ENCODE peak calls at places on chromosome 1, in five cellular contexts. E is HCT116, J is neural progenitor cell, P is cardiac muscle cell, M is skeletal muscle cell. F is an unnamed sample.

GRCh38 chr1:172343246-172344099 is 77.0 kb upstream of the C1orf105 start:
- DNase-seq in E (no peak), J (no peak), P (peak; percentile 84), M (peak; percentile 78), F (peak; percentile 83)

GRCh38 chr1:145690587-145691558 is 16.3 kb downstream of the PDZK1 start:
- DNase-seq in E (no peak), J (no peak), P (peak; percentile 60), M (peak; percentile 67), F (peak; percentile 76)

GRCh38 chr1:157595356-157595755 is 2.5 kb downstream of the FCRL4 start:
- DNase-seq in E (no peak), J (no peak), P (no peak), M (no peak), F (no peak)

GRCh38 chr1:12409676-12410075 is 179.8 kb downstream of the VPS13D start:
- DNase-seq in E (no peak), J (no peak), P (peak; percentile 56), M (no peak), F (no peak)

GRCh38 chr1:182340233-182341058 is 51.1 kb downstream of the GLUL start:
- DNase-seq in E (no peak), J (no peak), P (peak; percentile 43), M (no peak), F (no peak)

GRCh38 chr1:65179148-65179547 is 31.1 kb downstream of the AK4 start:
- DNase-seq in E (no peak), J (no peak), P (peak; percentile 46), M (no peak), F (no peak)

GRCh38 chr1:71490432-71490831 is 409.6 kb upstream of the ZRANB2 start:
- DNase-seq in E (no peak), J (no peak), P (peak; percentile 62), M (peak; percentile 35), F (no peak)

GRCh38 chr1:76379506-76379905 is 305.0 kb downstream of the ST6GALNAC3 start:
- DNase-seq in E (no peak), J (peak; percentile 3), P (no peak), M (peak; percentile 9), F (peak; percentile 72)

GRCh38 chr1:183416850-183417690 is 1.1 kb downstream of the NMNAT2 start:
- DNase-seq in E (no peak), J (peak; percentile 90), P (peak; percentile 78), M (peak; percentile 16), F (peak; percentile 27)

DNA sequence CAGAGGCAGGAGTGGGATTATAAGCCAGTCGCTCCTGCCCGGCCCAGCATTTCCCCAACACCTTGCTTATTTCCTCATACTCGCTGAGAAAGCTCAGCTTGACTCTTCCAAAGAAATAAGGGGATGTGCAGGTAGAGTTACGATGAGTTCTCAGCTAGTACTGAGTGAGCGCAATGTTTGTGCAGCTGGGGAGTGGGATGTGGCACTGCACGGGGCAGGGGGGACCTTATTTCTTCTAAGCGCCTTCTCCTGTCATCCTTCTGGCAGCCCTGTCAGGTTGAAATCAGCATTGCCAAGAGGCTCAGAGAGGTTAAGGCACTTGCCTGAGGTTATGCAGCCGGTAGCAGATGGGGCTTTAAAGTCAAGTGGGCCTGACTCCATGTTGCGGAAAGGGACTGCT is 705 bp downstream of the C1QB start:
- DNase-seq in E (no peak), J (no peak), P (no peak), M (no peak), F (no peak)
- H3K4me3 ChIP-seq in E (no peak overlapping the region), J (no peak overlapping the region), P (no peak overlapping the region), M (no peak overlapping the region), F (no peak overlapping the region)

GRCh38 chr1:8873001-8873400 is 5.5 kb downstream of the ENO1 start:
- DNase-seq in E (no peak), J (no peak), P (no peak), M (no peak), F (no peak)

GRCh38 chr1:8873506-8874229 is 4.8 kb downstream of the ENO1 start:
- DNase-seq in E (peak; percentile 91), J (peak; percentile 66), P (peak; percentile 98), M (peak; percentile 92), F (peak; percentile 95)

GRCh38 chr1:8876099-8876496 is 2.4 kb downstream of the ENO1 start:
- DNase-seq in E (no peak), J (no peak), P (no peak), M (no peak), F (no peak)

GRCh38 chr1:8874230-8875201 is 4.0 kb downstream of the ENO1 start:
- DNase-seq in E (no peak), J (no peak), P (peak; percentile 65), M (no peak), F (peak; percentile 58)

DNA sequence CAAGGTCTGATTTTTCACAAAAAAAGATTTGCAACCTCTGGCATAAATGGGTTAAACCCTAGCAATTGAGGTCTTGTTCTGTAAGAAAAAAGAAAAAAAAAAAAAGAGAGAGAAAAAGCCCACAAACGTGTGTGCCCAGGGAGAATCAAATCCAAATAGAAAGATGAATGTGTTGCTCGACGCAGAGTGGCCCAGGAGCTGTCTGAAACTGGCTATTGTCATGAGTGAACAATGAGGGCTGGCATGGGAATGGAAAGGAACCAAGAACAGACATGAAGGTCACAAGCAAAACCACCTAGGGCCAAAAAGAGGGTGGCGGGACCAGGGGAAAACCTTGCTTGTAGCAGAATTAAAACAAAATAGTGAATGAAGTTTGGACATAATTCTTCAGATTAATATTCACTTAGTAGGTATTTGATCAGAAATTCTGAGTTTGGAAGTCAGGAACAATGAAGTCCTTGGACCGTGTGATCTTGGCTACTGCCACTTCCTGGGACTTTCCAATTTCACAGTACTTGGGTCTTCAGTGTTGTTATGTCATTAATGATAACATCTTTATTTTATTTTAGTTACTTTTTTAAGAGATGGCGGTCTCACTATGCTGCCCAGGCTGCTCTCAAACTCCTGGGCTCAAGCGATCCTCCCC is 3.1 kb downstream of the ENO1 start:
- DNase-seq in E (no peak), J (no peak), P (no peak), M (no peak), F (no peak)
- H3K4me3 ChIP-seq in E (peak overlapping the region; percentile 88), J (peak overlapping the region; percentile 88), P (peak overlapping the region; percentile 89), M (peak overlapping the region; percentile 86), F (peak overlapping the region; percentile 92)

GRCh38 chr1:50930965-50931737 is 28.9 kb downstream of the FAF1 start:
- DNase-seq in E (no peak), J (no peak), P (no peak), M (no peak), F (no peak)
- H3K4me3 ChIP-seq in E (no peak overlapping the region), J (no peak overlapping the region), P (no peak overlapping the region), M (no peak overlapping the region), F (no peak overlapping the region)

GRCh38 chr1:66932291-66932690 is 7.5 kb downstream of the MIER1 start:
- DNase-seq in E (no peak), J (no peak), P (no peak), M (no peak), F (no peak)
- H3K4me3 ChIP-seq in E (no peak overlapping the region), J (peak overlapping the region; percentile 90), P (peak overlapping the region; percentile 58), M (no peak overlapping the region), F (no peak overlapping the region)

GRCh38 chr1:178502856-178503255 is 6.1 kb upstream of the CLEC20A start:
- DNase-seq in E (no peak), J (no peak), P (no peak), M (no peak), F (no peak)

GRCh38 chr1:178500091-178500770 is 3.5 kb upstream of the CLEC20A start:
- DNase-seq in E (no peak), J (peak; percentile 25), P (no peak), M (no peak), F (no peak)

GRCh38 chr1:178502330-178502714 is 5.6 kb upstream of the CLEC20A start:
- DNase-seq in E (no peak), J (no peak), P (no peak), M (no peak), F (no peak)

GRCh38 chr1:178500936-178501554 is 4.3 kb upstream of the CLEC20A start:
- DNase-seq in E (no peak), J (no peak), P (no peak), M (no peak), F (no peak)

GRCh38 chr1:178501705-178502329 is 5.1 kb upstream of the CLEC20A start:
- DNase-seq in E (peak; percentile 48), J (peak; percentile 88), P (peak; percentile 79), M (no peak), F (peak; percentile 26)
- H3K4me3 ChIP-seq in E (no peak overlapping the region), J (no peak overlapping the region), P (no peak overlapping the region), M (no peak overlapping the region), F (no peak overlapping the region)

F was measured in astrocyte of the cerebellum.